ENCODE peak calls at places on chromosomes 3 and 15, in nine cellular contexts. G is NCI-H510A treated with DMSO at 0.1 percent for 48 hours; P is M059J; J is HTR-8/SVneo; C is NCI-H1092; A is upper lobe of right lung; L is hippocampal formation; F is central memory CD4-positive, alpha-beta T cell; R is nephron progenitor cell. D is an unnamed sample.

GRCh38 chr3:101070260-101071121 is 77.3 kb upstream of the ABI3BP start:
- DNase-seq in F (peak; percentile 36), G (no peak), R (peak; percentile 53), P (peak; percentile 55), L (no peak), A (peak; percentile 83), C (no peak), J (peak; percentile 22), D (no peak)

GRCh38 chr15:85009435-85009834 is 27.8 kb downstream of the PDE8A start:
- DNase-seq in J (no peak), R (no peak), G (no peak), C (no peak), F (no peak), A (no peak), P (no peak), L (no peak), D (no peak)

GRCh38 chr3:150345021-150345538 is 63.0 kb upstream of the TSC22D2 start:
- DNase-seq in J (peak; percentile 69), L (no peak), P (peak; percentile 93), C (no peak), F (no peak), A (no peak), R (peak; percentile 33), G (peak; percentile 26), D (no peak)

GRCh38 chr3:149316427-149316826 is 17.0 kb downstream of the TM4SF18 start:
- DNase-seq in G (no peak), P (peak; percentile 50), L (no peak), R (no peak), F (no peak), A (no peak), J (no peak), C (no peak), D (no peak)

GRCh38 chr3:162073422-162073821 is 576.8 kb downstream of the OTOL1 start:
- DNase-seq in C (no peak), R (no peak), L (no peak), A (no peak), P (no peak), J (no peak), F (no peak), G (no peak), D (no peak)

GRCh38 chr3:58151637-58152036 is 59.1 kb downstream of the DNASE1L3 start:
- DNase-seq in C (no peak), F (no peak), G (no peak), R (no peak), J (no peak), A (no peak), L (peak; percentile 66), P (no peak), D (peak; percentile 53)

GRCh38 chr3:3102751-3103150 is 7.4 kb downstream of the IL5RA start:
- DNase-seq in A (no peak), P (no peak), L (no peak), C (no peak), F (no peak), J (no peak), G (no peak), R (no peak), D (no peak)

GRCh38 chr15:63655683-63656372 is 58.6 kb downstream of the FBXL22 start:
- DNase-seq in C (no peak), R (no peak), P (no peak), J (no peak), A (no peak), L (no peak), G (no peak), F (no peak), D (no peak)

GRCh38 chr3:72818092-72818721 is 30.0 kb downstream of the SHQ1 start:
- DNase-seq in A (no peak), G (peak; percentile 19), L (no peak), R (no peak), F (no peak), J (peak; percentile 17), C (no peak), P (peak; percentile 8), D (no peak)

GRCh38 chr3:53254810-53255359 is 937 bp downstream of the TKT start:
- DNase-seq in G (no peak), A (peak; percentile 91), L (peak; percentile 27), P (peak; percentile 67), C (no peak), F (peak; percentile 25), R (peak; percentile 66), J (peak; percentile 80), D (no peak)

GRCh38 chr15:22224241-22224671 is 143.9 kb downstream of the OR4M2 start:
- DNase-seq in P (no peak), R (no peak), C (no peak), G (no peak), A (peak; percentile 43), L (no peak), F (no peak), J (no peak), D (no peak)

GRCh38 chr15:97140216-97140615 is 809.7 kb downstream of the NR2F2 start:
- DNase-seq in F (no peak), R (no peak), J (no peak), A (no peak), C (no peak), P (no peak), G (no peak), L (no peak), D (no peak)

GRCh38 chr3:134309987-134310700 is 59.5 kb upstream of the RYK start:
- DNase-seq in J (no peak), A (no peak), G (no peak), L (no peak), P (peak; percentile 77), R (no peak), F (no peak), C (no peak), D (no peak)

GRCh38 chr3:65130782-65131181 is 443.0 kb upstream of the ADAMTS9 start:
- DNase-seq in P (no peak), F (no peak), L (no peak), J (no peak), C (no peak), R (no peak), A (no peak), G (no peak), D (no peak)

GRCh38 chr3:160707187-160707789 is 30.3 kb downstream of the ARL14 start:
- DNase-seq in A (no peak), C (peak; percentile 50), P (peak; percentile 68), L (peak; percentile 26), R (peak; percentile 16), F (peak; percentile 31), J (peak; percentile 41), G (peak; percentile 75), D (peak; percentile 11)

GRCh38 chr3:20898962-20899361 is 713.0 kb upstream of the SGO1 start:
- DNase-seq in L (no peak), C (no peak), R (no peak), G (no peak), A (no peak), P (no peak), J (no peak), F (no peak), D (no peak)

GRCh38 chr15:68584704-68585573 is 6.1 kb downstream of the CORO2B start:
- DNase-seq in G (no peak), P (no peak), A (no peak), L (peak; percentile 51), R (no peak), C (peak; percentile 21), F (no peak), J (no peak), D (no peak)

GRCh38 chr3:186569779-186570095 is 783 bp upstream of the DNAJB11 start:
- DNase-seq in L (no peak), A (no peak), C (no peak), P (no peak), R (no peak), F (no peak), J (no peak), G (no peak), D (no peak)

D was measured in amygdala.